ENCODE peak calls at places on chromosomes 6 and 20, in six cellular contexts. W is M059J, E is C1 segment of cervical spinal cord, X is fibroblast of the aortic adventitia, Z is left lung, H is iPS-NIHi11. M is an unnamed sample.

GRCh38 chr6:111564482-111564945 is 41.2 kb downstream of the TRAF3IP2 start:
- DNase-seq in X (peak; percentile 43), W (peak; percentile 99), E (peak; percentile 28), H (no peak), Z (no peak), M (no peak)

GRCh38 chr20:48595495-48596475 is 232.0 kb downstream of the PREX1 start:
- DNase-seq in H (no peak), X (no peak), Z (no peak), W (no peak), E (no peak), M (no peak)

GRCh38 chr6:26475823-26476729 is 18.3 kb downstream of the BTN2A1 start:
- DNase-seq in X (no peak), W (peak; percentile 57), Z (no peak), E (no peak), H (peak; percentile 27), M (no peak)

GRCh38 chr6:21588812-21589811 is 4.4 kb upstream of the SOX4 start:
- DNase-seq in E (peak; percentile 68), W (peak; percentile 88), Z (peak; percentile 97), X (peak; percentile 90), H (peak; percentile 73), M (peak; percentile 69)

GRCh38 chr6:35568967-35569606 is 56.4 kb upstream of the TULP1 start:
- DNase-seq in E (no peak), H (peak; percentile 69), W (no peak), X (no peak), Z (peak; percentile 80), M (no peak)

GRCh38 chr6:135905604-135906300 is 54.3 kb downstream of the PDE7B start:
- DNase-seq in H (no peak), E (peak; percentile 16), Z (peak; percentile 26), W (peak; percentile 67), X (peak; percentile 63), M (no peak)

GRCh38 chr6:34143196-34143883 is 2.5 kb downstream of the GRM4 start:
- DNase-seq in Z (peak; percentile 45), W (no peak), E (no peak), H (no peak), X (no peak), M (no peak)

GRCh38 chr6:108635505-108636226 is 74.9 kb downstream of the FOXO3 start:
- DNase-seq in Z (peak; percentile 82), X (no peak), W (no peak), H (no peak), E (no peak), M (no peak)

GRCh38 chr20:30513050-30513628 is 744.3 kb upstream of the DEFB115 start:
- DNase-seq in X (no peak), Z (no peak), W (no peak), E (no peak), H (peak; percentile 17), M (no peak)

GRCh38 chr6:153117986-153118886 is 12.8 kb downstream of the RGS17 start:
- DNase-seq in E (no peak), H (no peak), Z (no peak), X (peak; percentile 76), W (peak; percentile 80), M (peak; percentile 72)